ENCODE peak calls at places on chromosomes 7 and 10, in six cellular contexts. K, B, I, P, O and L are unnamed samples. For H3K27me3, the result is how much of the 10 kb centered on the place peaks cover.

GRCh38 chr10:4529266-4529665 is 296.7 kb upstream of the AKR1E2 start:
- DNase-seq in K (no peak), B (no peak), I (no peak), P (no peak), O (no peak), L (no peak)

GRCh38 chr7:12893292-12893691 is 205.9 kb downstream of the ARL4A start:
- DNase-seq in K (no peak), B (no peak), I (no peak), P (no peak), O (no peak), L (no peak)

GRCh38 chr7:129553861-129554530 is 51.7 kb downstream of the SMKR1 start:
- DNase-seq in K (no peak), B (peak), I (no peak), P (peak), O (no peak), L (no peak)

GRCh38 chr7:154676422-154677073 is 326.4 kb downstream of the PAXIP1 start:
- DNase-seq in K (peak), B (no peak), I (no peak), P (no peak), O (no peak), L (no peak)

GRCh38 chr10:64071218-64071617 is 550.0 kb downstream of the REEP3 start:
- DNase-seq in K (no peak), B (no peak), I (no peak), P (peak), O (no peak), L (no peak)

GRCh38 chr10:31359979-31360378 is 41.0 kb downstream of the ZEB1 start:
- DNase-seq in K (no peak), B (peak), I (no peak), P (peak), O (no peak), L (no peak)

GRCh38 chr10:8431511-8431910 is 377.0 kb downstream of the GATA3 start:
- DNase-seq in K (no peak), B (no peak), I (no peak), P (no peak), O (no peak), L (no peak)

GRCh38 chr7:66125052-66125694 is 10.5 kb downstream of the CRCP start:
- DNase-seq in K (no peak), B (no peak), I (no peak), P (no peak), O (no peak), L (no peak)

GRCh38 chr7:82593780-82594179 is 150.2 kb upstream of the CACNA2D1 start:
- DNase-seq in K (no peak), B (peak), I (no peak), P (no peak), O (no peak), L (no peak)

GRCh38 chr10:46323176-46323575 is 36.4 kb downstream of the ANTXRL start:
- DNase-seq in K (no peak), B (no peak), I (no peak), P (no peak), O (no peak), L (no peak)

GRCh38 chr7:2725178-2726105 is 37.4 kb downstream of the AMZ1 start:
- DNase-seq in K (no peak), B (no peak), I (no peak), P (no peak), O (no peak), L (no peak)

GRCh38 chr7:150398108-150398964 is 19.2 kb downstream of the ZNF775 start:
- DNase-seq in K (no peak), B (no peak), I (no peak), P (no peak), O (no peak), L (no peak)

GRCh38 chr10:96261930-96262329 is 9.4 kb downstream of the BLNK start:
- DNase-seq in K (no peak), B (no peak), I (no peak), P (no peak), O (peak), L (no peak)

GRCh38 chr7:116780966-116781365 is 81.4 kb upstream of the CAPZA2 start:
- DNase-seq in K (peak), B (peak), I (no peak), P (no peak), O (no peak), L (no peak)

GRCh38 chr7:41994746-41995110 is 242.3 kb downstream of the GLI3 start:
- DNase-seq in K (no peak), B (no peak), I (no peak), P (peak), O (no peak), L (no peak)

GRCh38 chr10:63116452-63117072 is 16.6 kb upstream of the NRBF2 start:
- DNase-seq in K (no peak), B (peak), I (no peak), P (no peak), O (no peak), L (no peak)

GRCh38 chr7:140297192-140297591 is 101.1 kb downstream of the SLC37A3 start:
- DNase-seq in K (no peak), B (peak), I (no peak), P (no peak), O (no peak), L (no peak)

GRCh38 chr7:469591-469961 is 50.1 kb downstream of the PDGFA start:
- DNase-seq in K (no peak), B (no peak), I (no peak), P (no peak), O (no peak), L (no peak)

GRCh38 chr7:25954395-25954794 is 197.6 kb upstream of the NFE2L3 start:
- DNase-seq in K (no peak), B (no peak), I (no peak), P (no peak), O (no peak), L (peak)

GRCh38 chr7:123494193-123494796 is 40.1 kb downstream of the IQUB start:
- DNase-seq in K (no peak), B (peak), I (no peak), P (peak), O (peak), L (no peak)

GRCh38 chr10:21506351-21506750 is 19.1 kb downstream of the SKIDA1 start:
- DNase-seq in K (no peak), B (no peak), I (no peak), P (no peak), O (no peak), L (no peak)

GRCh38 chr10:21510218-21511070 is 15.0 kb downstream of the SKIDA1 start:
- DNase-seq in K (no peak), B (no peak), I (no peak), P (peak), O (no peak), L (no peak)

GRCh38 chr10:21509391-21510217 is 15.9 kb downstream of the SKIDA1 start:
- DNase-seq in K (no peak), B (no peak), I (no peak), P (no peak), O (no peak), L (no peak)

GRCh38 chr10:21507066-21507669 is 18.3 kb downstream of the SKIDA1 start:
- DNase-seq in K (peak), B (no peak), I (no peak), P (no peak), O (no peak), L (no peak)

DNA sequence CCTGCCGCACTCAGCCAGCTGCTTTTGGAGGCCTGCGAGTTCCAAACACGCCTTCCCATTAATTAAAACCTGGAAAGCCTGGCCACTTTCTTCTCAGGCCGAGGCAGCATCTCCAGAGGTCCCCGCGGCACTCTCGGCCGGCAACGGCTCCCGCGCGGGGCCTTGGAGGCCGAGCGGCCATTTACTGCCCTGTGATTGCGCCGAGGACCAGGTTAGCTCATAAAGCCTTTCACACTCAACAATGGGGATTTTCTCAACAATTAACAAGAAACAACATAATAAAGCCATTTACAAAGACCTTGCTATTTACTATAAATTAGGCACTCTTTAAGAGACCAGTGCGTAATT is 16.5 kb downstream of the SKIDA1 start:
- DNase-seq in K (no peak), B (no peak), I (no peak), P (no peak), O (no peak), L (no peak)
- H3K4me3 ChIP-seq in K (no peak), B (no peak), I (no peak), P (no peak), O (no peak), L (peak)

DNA sequence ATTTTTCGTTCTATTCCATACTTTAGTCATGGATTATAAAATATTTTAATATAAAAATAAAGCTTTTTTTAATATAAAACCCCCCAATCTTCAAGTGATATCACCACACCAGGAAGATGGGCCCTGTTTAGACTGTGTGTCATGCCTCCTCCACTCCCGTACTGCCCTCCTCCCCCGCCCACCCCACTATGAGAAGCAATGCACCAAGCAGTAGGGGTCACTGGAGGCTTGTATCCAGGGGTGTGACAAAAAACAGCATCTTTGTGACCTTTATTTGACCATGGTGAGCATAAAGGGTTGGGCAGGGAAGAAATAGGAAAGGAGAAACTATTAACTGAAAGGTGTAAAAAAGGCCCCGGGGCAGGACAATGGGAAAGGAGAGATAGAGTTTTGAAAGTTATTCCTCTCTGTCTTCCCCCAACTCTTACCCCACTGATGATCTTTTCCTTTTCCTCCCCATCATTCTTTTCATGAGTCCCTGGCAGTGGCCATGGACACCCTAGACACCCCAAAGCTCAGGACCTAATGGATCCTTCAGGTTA is 3.5 kb downstream of the PITX3 start:
- DNase-seq in K (no peak), B (no peak), I (no peak), P (no peak), O (no peak), L (no peak)
- H3K27me3 ChIP-seq in K (under half), B (under half), I (under half), P (under half), O (under half), L (half or more)

GRCh38 chr7:157004839-157005455 is 5.5 kb downstream of the MNX1 start:
- DNase-seq in K (no peak), B (no peak), I (no peak), P (no peak), O (no peak), L (no peak)

GRCh38 chr7:157005456-157006204 is 4.8 kb downstream of the MNX1 start:
- DNase-seq in K (no peak), B (no peak), I (no peak), P (no peak), O (no peak), L (no peak)

GRCh38 chr7:157007470-157008066 is 2.9 kb downstream of the MNX1 start:
- DNase-seq in K (no peak), B (no peak), I (no peak), P (no peak), O (no peak), L (no peak)

GRCh38 chr7:157006829-157007469 is 3.5 kb downstream of the MNX1 start:
- DNase-seq in K (no peak), B (no peak), I (no peak), P (no peak), O (no peak), L (no peak)

DNA sequence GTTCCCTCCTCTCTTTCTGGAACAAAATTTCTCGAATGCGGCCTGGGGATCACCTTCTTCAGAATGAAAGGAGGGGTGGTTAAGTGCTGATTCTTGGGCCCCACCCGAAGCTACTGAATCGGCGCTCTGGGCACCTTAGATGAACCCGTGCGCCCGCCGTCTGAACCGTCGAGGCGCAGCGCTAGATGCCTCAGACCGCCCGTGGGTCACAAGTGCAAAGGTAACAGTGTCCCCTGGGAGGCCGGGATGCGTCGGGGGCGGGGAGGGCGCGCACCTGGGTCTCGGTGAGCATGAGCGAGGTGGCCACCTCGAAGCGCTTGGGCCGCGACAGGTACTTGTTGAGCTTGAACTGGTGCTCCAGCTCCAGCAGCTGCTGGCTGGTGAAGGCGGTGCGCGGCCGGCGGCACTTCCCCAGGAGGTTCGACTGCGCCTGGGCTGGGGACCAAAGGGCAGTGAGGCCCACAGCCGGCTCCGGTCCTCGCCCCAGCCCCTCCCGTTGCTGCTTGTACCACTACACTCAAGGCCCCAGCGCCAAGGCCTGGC is 4.2 kb downstream of the MNX1 start:
- DNase-seq in K (no peak), B (no peak), I (no peak), P (no peak), O (no peak), L (no peak)
- H3K4me3 ChIP-seq in K (no peak), B (no peak), I (peak), P (no peak), O (no peak), L (no peak)

GRCh38 chr10:34705563-34705962 is 109.5 kb downstream of the PARD3 start:
- DNase-seq in K (no peak), B (peak), I (no peak), P (no peak), O (no peak), L (no peak)

GRCh38 chr10:34702093-34702952 is 112.8 kb downstream of the PARD3 start:
- DNase-seq in K (no peak), B (peak), I (no peak), P (no peak), O (no peak), L (no peak)

GRCh38 chr10:34704526-34705184 is 110.4 kb downstream of the PARD3 start:
- DNase-seq in K (no peak), B (no peak), I (no peak), P (no peak), O (no peak), L (no peak)

GRCh38 chr10:34701194-34701593 is 113.9 kb downstream of the PARD3 start:
- DNase-seq in K (no peak), B (no peak), I (no peak), P (no peak), O (no peak), L (no peak)

DNA sequence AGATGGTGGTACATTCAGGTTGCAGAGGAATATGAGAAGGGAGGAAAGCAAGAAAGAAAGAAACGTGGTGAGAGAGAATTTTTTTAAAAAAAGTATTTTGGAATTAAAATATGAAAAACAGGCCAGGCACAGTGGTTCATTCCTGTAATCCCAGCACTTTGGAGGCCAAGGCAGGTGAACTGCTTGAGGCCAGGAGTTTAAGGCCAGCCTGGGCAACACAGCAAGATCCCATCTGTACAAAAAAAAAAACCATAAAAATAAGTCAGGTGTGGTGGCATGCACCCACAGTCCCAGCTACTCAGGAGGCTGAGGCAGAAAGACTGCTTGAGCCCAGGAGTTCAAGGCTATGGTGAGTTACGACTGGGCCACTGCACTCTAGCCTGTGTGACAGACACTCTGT is 112.1 kb downstream of the PARD3 start:
- DNase-seq in K (no peak), B (no peak), I (no peak), P (no peak), O (no peak), L (no peak)
- H3K27me3 ChIP-seq in K (under half), B (under half), I (under half), P (under half), O (under half), L (under half)

GRCh38 chr10:5583525-5584175 is 58.9 kb downstream of the CALML3 start:
- DNase-seq in K (peak), B (peak), I (peak), P (no peak), O (no peak), L (peak)

GRCh38 chr10:5587151-5588079 is 62.7 kb downstream of the CALML3 start:
- DNase-seq in K (no peak), B (no peak), I (no peak), P (no peak), O (no peak), L (no peak)

GRCh38 chr10:5582736-5583135 is 58.0 kb downstream of the CALML3 start:
- DNase-seq in K (no peak), B (no peak), I (peak), P (no peak), O (peak), L (no peak)

GRCh38 chr10:5585517-5586222 is 60.9 kb downstream of the CALML3 start:
- DNase-seq in K (peak), B (peak), I (no peak), P (no peak), O (no peak), L (no peak)

GRCh38 chr10:5584895-5585516 is 60.2 kb downstream of the CALML3 start:
- DNase-seq in K (peak), B (peak), I (no peak), P (peak), O (peak), L (no peak)
- H3K4me3 ChIP-seq in K (no peak), B (no peak), I (no peak), P (no peak), O (no peak), L (no peak)

GRCh38 chr7:22250390-22250789 is 106.6 kb downstream of the RAPGEF5 start:
- DNase-seq in K (no peak), B (no peak), I (no peak), P (no peak), O (no peak), L (no peak)

GRCh38 chr7:22251284-22251683 is 105.7 kb downstream of the RAPGEF5 start:
- DNase-seq in K (no peak), B (no peak), I (no peak), P (no peak), O (no peak), L (no peak)

GRCh38 chr7:22252886-22253536 is 103.9 kb downstream of the RAPGEF5 start:
- DNase-seq in K (no peak), B (no peak), I (no peak), P (no peak), O (no peak), L (no peak)

GRCh38 chr7:22251906-22252495 is 105.0 kb downstream of the RAPGEF5 start:
- DNase-seq in K (no peak), B (no peak), I (no peak), P (no peak), O (no peak), L (no peak)

DNA sequence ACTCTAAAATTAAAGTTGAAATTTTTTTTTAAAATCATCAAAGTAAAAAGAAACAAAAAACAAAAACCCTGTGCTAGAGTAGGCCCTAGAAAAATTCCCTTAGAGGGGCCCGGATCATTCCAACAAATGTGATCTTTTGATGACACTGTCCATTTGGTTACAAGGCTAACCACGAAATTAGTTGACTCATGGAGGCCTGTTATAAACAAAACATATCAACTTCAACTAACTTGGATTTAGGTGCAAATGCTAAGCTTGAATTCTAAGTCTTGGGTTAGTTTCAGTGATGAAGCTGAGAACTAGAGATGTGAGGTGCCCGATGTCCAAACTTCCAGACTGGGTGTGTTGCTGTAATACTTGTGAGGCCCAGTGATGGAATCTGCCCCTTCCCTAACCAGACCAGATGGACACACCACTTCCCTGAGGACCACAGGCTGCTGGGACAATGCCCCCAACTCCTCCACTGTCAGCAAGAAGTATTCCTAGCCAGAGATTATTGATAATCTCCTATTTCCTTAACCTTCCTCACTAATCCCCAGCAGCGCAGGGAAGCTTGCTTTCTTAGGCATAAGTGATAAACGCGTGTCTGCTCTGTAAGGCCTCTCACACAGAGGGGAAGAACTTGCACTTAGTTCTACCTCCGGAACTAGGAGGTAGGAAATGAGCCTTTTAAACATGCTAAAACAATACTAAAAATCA is 108.7 kb downstream of the RAPGEF5 start:
- DNase-seq in K (no peak), B (no peak), I (no peak), P (no peak), O (no peak), L (no peak)
- H3K27me3 ChIP-seq in K (under half), B (under half), I (under half), P (under half), O (under half), L (under half)

GRCh38 chr7:22333680-22334141 is 23.2 kb downstream of the RAPGEF5 start:
- DNase-seq in K (no peak), B (peak), I (no peak), P (no peak), O (no peak), L (no peak)

GRCh38 chr7:22331704-22332103 is 25.2 kb downstream of the RAPGEF5 start:
- DNase-seq in K (no peak), B (no peak), I (no peak), P (peak), O (no peak), L (no peak)

GRCh38 chr7:22329816-22330524 is 27.0 kb downstream of the RAPGEF5 start:
- DNase-seq in K (no peak), B (peak), I (no peak), P (no peak), O (no peak), L (no peak)

GRCh38 chr7:22330903-22331302 is 26.1 kb downstream of the RAPGEF5 start:
- DNase-seq in K (no peak), B (no peak), I (no peak), P (no peak), O (no peak), L (no peak)

DNA sequence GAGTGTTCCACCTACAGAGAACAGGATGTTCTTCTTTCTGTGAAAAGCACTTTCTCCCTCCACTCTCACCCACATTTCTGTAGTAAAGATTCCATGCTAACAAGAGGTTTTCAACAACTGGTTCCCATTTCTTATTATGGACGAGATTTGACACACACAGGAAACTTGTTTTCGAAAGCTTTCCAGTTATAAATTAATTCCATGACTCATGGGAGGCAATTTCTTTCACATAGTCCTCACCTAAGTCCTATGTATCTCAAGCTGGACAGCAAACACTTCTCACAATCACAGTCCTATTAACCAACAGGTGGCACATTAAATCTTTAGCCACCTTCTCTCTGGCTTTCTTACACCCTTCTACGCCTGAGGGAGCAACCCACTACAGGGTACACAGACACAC is 24.5 kb downstream of the RAPGEF5 start:
- DNase-seq in K (no peak), B (peak), I (no peak), P (no peak), O (no peak), L (no peak)
- H3K4me3 ChIP-seq in K (no peak), B (no peak), I (peak), P (no peak), O (no peak), L (no peak)